ENCODE peak calls at places on chromosomes 6 and 20, in five cellular contexts. J is fibroblast of lung, G is ascending aorta, U is HCT116, Q is IMR-90. Y is an unnamed sample. For H3K27me3, the result is how much of the 10 kb centered on the place peaks cover.

GRCh38 chr6:134249759-134250602 is 67.9 kb downstream of the SGK1 start:
- DNase-seq in J (peak), G (no peak), U (no peak), Q (peak), Y (no peak)

GRCh38 chr20:62572980-62573379 is 69.3 kb upstream of the SLCO4A1 start:
- DNase-seq in J (no peak), G (no peak), U (no peak), Q (no peak), Y (no peak)

GRCh38 chr6:123316733-123317323 is 319.9 kb downstream of the TRDN start:
- DNase-seq in J (peak), G (no peak), U (no peak), Q (peak), Y (no peak)

GRCh38 chr6:15487262-15487661 is 175.6 kb downstream of the DTNBP1 start:
- DNase-seq in J (no peak), G (no peak), U (no peak), Q (no peak), Y (no peak)

GRCh38 chr6:150377211-150377781 is 8.5 kb downstream of the IYD start:
- DNase-seq in J (peak), G (no peak), U (no peak), Q (no peak), Y (peak)

GRCh38 chr6:14337157-14337556 is 219.6 kb downstream of the CD83 start:
- DNase-seq in J (no peak), G (no peak), U (no peak), Q (peak), Y (no peak)

GRCh38 chr6:106124015-106124414 is 37.9 kb downstream of the PRDM1 start:
- DNase-seq in J (no peak), G (no peak), U (no peak), Q (no peak), Y (no peak)

GRCh38 chr6:380234-381218 is 11.0 kb upstream of the IRF4 start:
- DNase-seq in J (no peak), G (no peak), U (no peak), Q (no peak), Y (no peak)

GRCh38 chr20:16385462-16385861 is 187.8 kb downstream of the KIF16B start:
- DNase-seq in J (no peak), G (no peak), U (no peak), Q (no peak), Y (no peak)

GRCh38 chr6:8814440-8815000 is 379.2 kb upstream of the SLC35B3 start:
- DNase-seq in J (no peak), G (no peak), U (no peak), Q (no peak), Y (no peak)

GRCh38 chr6:169340395-169340794 is 86.7 kb upstream of the THBS2 start:
- DNase-seq in J (peak), G (no peak), U (peak), Q (no peak), Y (peak)

GRCh38 chr6:157831424-157832249 is 8.6 kb downstream of the SNX9 start:
- DNase-seq in J (no peak), G (no peak), U (no peak), Q (no peak), Y (no peak)

GRCh38 chr6:154169193-154169847 is 130.3 kb downstream of the OPRM1 start:
- DNase-seq in J (peak), G (no peak), U (no peak), Q (no peak), Y (peak)

GRCh38 chr20:40651121-40651520 is 37.9 kb downstream of the MAFB start:
- DNase-seq in J (peak), G (no peak), U (no peak), Q (peak), Y (no peak)

GRCh38 chr6:119348308-119349040 is 1.1 kb downstream of the MAN1A1 start:
- DNase-seq in J (peak), G (no peak), U (no peak), Q (peak), Y (peak)

GRCh38 chr6:14270142-14270893 is 152.7 kb downstream of the CD83 start:
- DNase-seq in J (no peak), G (no peak), U (no peak), Q (no peak), Y (no peak)

GRCh38 chr6:98831057-98832031 is 3.0 kb upstream of the POU3F2 start:
- DNase-seq in J (peak), G (no peak), U (no peak), Q (no peak), Y (no peak)

GRCh38 chr6:163670283-163670682 is 255.8 kb downstream of the QKI start:
- DNase-seq in J (no peak), G (no peak), U (no peak), Q (no peak), Y (no peak)

GRCh38 chr6:18047406-18047805 is 60.0 kb upstream of the KIF13A start:
- DNase-seq in J (peak), G (no peak), U (no peak), Q (peak), Y (no peak)

GRCh38 chr6:34534146-34534545 is 22.0 kb downstream of the SPDEF start:
- DNase-seq in J (no peak), G (no peak), U (no peak), Q (no peak), Y (no peak)

GRCh38 chr6:110876170-110876773 is 1.7 kb downstream of the AMD1 start:
- DNase-seq in J (peak), G (peak), U (peak), Q (peak), Y (peak)

GRCh38 chr6:18703546-18703945 is 316.4 kb downstream of the RNF144B start:
- DNase-seq in J (no peak), G (no peak), U (no peak), Q (no peak), Y (no peak)

GRCh38 chr6:43007126-43007525 is 6.6 kb downstream of the MEA1 start:
- DNase-seq in J (no peak), G (no peak), U (no peak), Q (no peak), Y (no peak)

GRCh38 chr6:20444786-20445271 is 43.1 kb downstream of the E2F3 start:
- DNase-seq in J (no peak), G (no peak), U (no peak), Q (peak), Y (no peak)

GRCh38 chr6:37554480-37554819 is 54.8 kb upstream of the CCDC167 start:
- DNase-seq in J (peak), G (no peak), U (peak), Q (peak), Y (no peak)

GRCh38 chr6:35092362-35093117 is 48.6 kb downstream of the TCP11 start:
- DNase-seq in J (peak), G (no peak), U (no peak), Q (peak), Y (no peak)

GRCh38 chr6:151805286-151805840 is 2.1 kb upstream of the ESR1 start:
- DNase-seq in J (no peak), G (no peak), U (no peak), Q (no peak), Y (no peak)

GRCh38 chr6:151804585-151805285 is 2.7 kb upstream of the ESR1 start:
- DNase-seq in J (no peak), G (no peak), U (no peak), Q (no peak), Y (no peak)

GRCh38 chr6:151806757-151807512 is 547 bp upstream of the ESR1 start:
- DNase-seq in J (peak), G (no peak), U (no peak), Q (no peak), Y (no peak)

GRCh38 chr6:151807513-151808330 is at the start of gene ESR1:
- DNase-seq in J (no peak), G (no peak), U (no peak), Q (no peak), Y (peak)

DNA sequence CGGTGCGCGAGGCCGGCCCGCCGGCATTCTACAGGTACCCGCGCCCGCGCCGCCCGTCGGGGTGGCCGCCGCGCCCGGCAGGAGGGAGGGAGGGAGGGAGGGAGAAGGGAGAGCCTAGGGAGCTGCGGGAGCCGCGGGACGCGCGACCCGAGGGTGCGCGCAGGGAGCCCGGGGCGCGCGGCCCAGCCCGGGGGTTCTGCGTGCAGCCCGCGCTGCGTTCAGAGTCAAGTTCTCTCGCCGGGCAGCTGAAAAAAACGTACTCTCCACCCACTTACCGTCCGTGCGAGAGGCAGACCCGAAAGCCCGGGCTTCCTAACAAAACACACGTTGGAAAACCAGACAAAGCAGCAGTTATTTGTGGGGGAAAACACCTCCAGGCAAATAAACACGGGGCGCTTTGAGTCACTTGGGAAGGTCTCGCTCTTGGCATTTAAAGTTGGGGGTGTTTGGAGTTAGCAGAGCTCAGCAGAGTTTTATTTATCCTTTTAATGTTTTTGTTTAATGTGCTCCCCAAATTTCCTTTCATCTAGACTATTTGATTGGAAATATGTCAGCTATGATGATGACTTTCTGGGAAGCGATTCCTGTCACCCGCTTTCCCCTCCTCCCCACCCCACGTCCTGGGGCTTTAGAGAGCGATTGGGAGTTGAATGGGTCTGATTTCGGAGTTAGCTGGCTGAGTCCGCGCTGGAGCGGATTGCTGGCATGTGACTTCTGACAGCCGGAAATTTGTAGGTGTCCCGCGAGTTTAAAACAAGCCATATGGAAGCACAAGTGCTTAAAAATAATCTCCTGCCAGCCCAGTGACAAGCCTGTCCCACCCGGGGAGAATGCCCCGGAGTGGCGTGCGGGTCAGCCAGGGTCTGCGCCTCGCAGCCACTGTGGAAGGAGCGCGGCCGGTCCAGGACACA is 1.1 kb downstream of the ESR1 start:
- DNase-seq in J (no peak), G (no peak), U (no peak), Q (no peak), Y (no peak)
- H3K27me3 ChIP-seq in J (under half), G (under half), U (under half), Q (under half), Y (under half)

GRCh38 chr6:81995548-81996289 is 243.2 kb upstream of the TENT5A start:
- DNase-seq in J (peak), G (no peak), U (no peak), Q (peak), Y (no peak)

GRCh38 chr6:81997091-81997926 is 244.8 kb upstream of the TENT5A start:
- DNase-seq in J (peak), G (no peak), U (no peak), Q (peak), Y (no peak)

GRCh38 chr6:81999270-81999669 is 246.8 kb upstream of the TENT5A start:
- DNase-seq in J (peak), G (no peak), U (no peak), Q (no peak), Y (no peak)

GRCh38 chr6:81998432-81998831 is 246.0 kb upstream of the TENT5A start:
- DNase-seq in J (peak), G (no peak), U (no peak), Q (peak), Y (no peak)

GRCh38 chr6:81996414-81996813 is 243.9 kb upstream of the TENT5A start:
- DNase-seq in J (peak), G (no peak), U (no peak), Q (peak), Y (no peak)
- H3K4me3 ChIP-seq in J (no peak), G (no peak), U (no peak), Q (no peak), Y (no peak)

GRCh38 chr6:27129095-27129815 is 118.2 kb upstream of the PRSS16 start:
- DNase-seq in J (no peak), G (no peak), U (no peak), Q (peak), Y (no peak)

GRCh38 chr6:27129917-27130316 is 117.6 kb upstream of the PRSS16 start:
- DNase-seq in J (no peak), G (no peak), U (no peak), Q (no peak), Y (no peak)

GRCh38 chr6:27127874-27128795 is 119.4 kb upstream of the PRSS16 start:
- DNase-seq in J (no peak), G (no peak), U (no peak), Q (no peak), Y (no peak)

GRCh38 chr6:27126815-27127537 is 120.5 kb upstream of the PRSS16 start:
- DNase-seq in J (peak), G (peak), U (peak), Q (peak), Y (peak)

GRCh38 chr6:27128796-27129094 is 118.8 kb upstream of the PRSS16 start:
- DNase-seq in J (no peak), G (no peak), U (no peak), Q (no peak), Y (no peak)
- H3K27me3 ChIP-seq in J (under half), G (under half), U (under half), Q (under half), Y (under half)

GRCh38 chr6:56842602-56843475 is 112.1 kb upstream of the BEND6 start:
- DNase-seq in J (peak), G (no peak), U (no peak), Q (peak), Y (peak)
- H3K4me3 ChIP-seq in J (peak), G (peak), U (peak), Q (peak), Y (peak)

GRCh38 chr6:88741071-88741470 is 222.3 kb downstream of the RNGTT start:
- DNase-seq in J (no peak), G (no peak), U (no peak), Q (no peak), Y (no peak)
- H3K27me3 ChIP-seq in J (under half), G (under half), U (under half), Q (under half), Y (under half)

DNA sequence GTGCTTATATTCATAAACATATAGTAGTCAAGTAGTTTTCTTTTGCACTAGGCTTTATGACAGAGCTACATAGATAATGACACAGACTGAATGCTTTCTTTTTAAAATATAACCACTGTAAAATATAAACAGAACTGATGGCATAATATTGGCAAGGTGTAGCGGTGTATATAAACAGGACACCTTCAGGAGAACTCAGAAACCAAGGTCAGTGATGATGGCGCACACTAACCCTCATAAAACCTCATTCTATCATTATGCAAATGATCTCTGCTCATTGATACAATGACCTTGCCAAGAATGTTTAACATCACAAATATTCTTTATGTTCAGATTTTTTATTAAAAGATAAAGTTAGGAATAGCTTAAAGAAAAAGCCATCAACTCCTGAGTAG is 48.5 kb upstream of the DST start:
- DNase-seq in J (no peak), G (no peak), U (no peak), Q (no peak), Y (no peak)
- H3K4me3 ChIP-seq in J (peak), G (peak), U (no peak), Q (peak), Y (peak)

DNA sequence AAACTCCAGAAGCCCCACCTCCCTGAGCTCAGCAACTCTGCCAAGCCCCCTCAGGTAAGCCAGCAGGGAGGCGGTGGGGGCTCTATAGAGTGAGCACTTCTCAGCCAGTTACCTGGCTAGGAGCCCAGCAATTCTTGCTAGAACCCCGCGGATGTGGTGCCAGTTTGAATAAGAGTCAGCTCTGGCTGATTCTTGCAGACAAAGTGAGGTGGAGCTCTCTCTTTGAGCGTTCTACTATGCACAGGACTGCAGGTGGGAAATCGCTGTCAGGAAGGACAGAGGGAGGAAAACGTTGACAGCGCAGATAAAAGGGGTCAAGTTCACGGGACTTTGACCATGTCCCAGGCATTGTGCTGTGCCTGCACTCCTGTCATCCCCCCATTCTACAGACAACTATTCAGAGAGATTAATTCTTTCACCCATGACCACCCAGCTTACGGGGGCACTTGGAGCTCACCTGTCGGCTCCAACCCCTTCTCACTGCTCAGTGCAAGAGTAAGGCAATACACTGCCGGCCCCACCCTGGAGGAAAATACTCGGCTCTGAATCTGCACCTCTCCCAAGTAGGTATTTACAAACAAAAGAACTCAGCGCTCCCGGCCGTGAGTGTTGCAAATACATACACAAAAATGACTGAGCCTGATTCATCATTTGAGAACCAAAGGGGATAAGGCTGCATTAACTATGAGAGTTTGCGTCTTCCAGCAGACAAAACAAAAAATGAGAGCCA is 92.8 kb downstream of the ANKRD60 start:
- DNase-seq in J (peak), G (no peak), U (no peak), Q (no peak), Y (no peak)
- H3K27me3 ChIP-seq in J (under half), G (under half), U (half or more), Q (under half), Y (under half)

GRCh38 chr20:2276015-2276414 is 19.8 kb upstream of the TGM3 start:
- DNase-seq in J (no peak), G (no peak), U (no peak), Q (no peak), Y (no peak)
- H3K4me3 ChIP-seq in J (no peak), G (no peak), U (no peak), Q (no peak), Y (no peak)

GRCh38 chr6:112935402-112936078 is 588.4 kb downstream of the RFPL4B start:
- DNase-seq in J (no peak), G (no peak), U (no peak), Q (no peak), Y (no peak)
- H3K27me3 ChIP-seq in J (under half), G (under half), U (under half), Q (under half), Y (under half)

Y was measured in lower lobe of right lung.